ENCODE peak calls at places on chromosomes 16 and 17, in seven cellular contexts. I is ovary, B is OCI-LY7, U is left ventricle myocardium inferior, D is astrocyte of the spinal cord, W is coronary artery, P is SK-N-SH. X is an unnamed sample.

GRCh38 chr17:7610641-7611040 is 4.1 kb downstream of the FXR2 start:
- DNase-seq in I (no peak), B (no peak), U (no peak), D (no peak), W (no peak), P (no peak), X (no peak)

GRCh38 chr17:50218771-50219315 is 17.4 kb upstream of the COL1A1 start:
- DNase-seq in I (no peak), B (no peak), U (no peak), D (peak), W (no peak), P (no peak), X (peak)

GRCh38 chr16:87564524-87564778 is 37.9 kb upstream of the JPH3 start:
- DNase-seq in I (no peak), B (no peak), U (no peak), D (no peak), W (no peak), P (no peak), X (no peak)

GRCh38 chr17:42271277-42271922 is 4.8 kb downstream of the STAT5B start:
- DNase-seq in I (no peak), B (no peak), U (no peak), D (no peak), W (no peak), P (no peak), X (no peak)

GRCh38 chr17:34235389-34236028 is 19.6 kb upstream of the CCL2 start:
- DNase-seq in I (peak), B (no peak), U (peak), D (peak), W (no peak), P (no peak), X (peak)

GRCh38 chr16:47907109-47907508 is 248.7 kb downstream of the ABCC12 start:
- DNase-seq in I (no peak), B (no peak), U (no peak), D (no peak), W (no peak), P (no peak), X (no peak)

GRCh38 chr16:5007256-5007655 is 26.5 kb downstream of the NAGPA start:
- DNase-seq in I (no peak), B (no peak), U (no peak), D (no peak), W (no peak), P (no peak), X (no peak)

GRCh38 chr17:58285422-58285810 is 4.7 kb upstream of the MPO start:
- DNase-seq in I (no peak), B (no peak), U (no peak), D (no peak), W (no peak), P (no peak), X (no peak)

GRCh38 chr16:76900285-76901263 is 290.4 kb upstream of the MON1B start:
- DNase-seq in I (no peak), B (no peak), U (no peak), D (no peak), W (no peak), P (no peak), X (no peak)

GRCh38 chr16:75065149-75065807 is 51.3 kb downstream of the LDHD start:
- DNase-seq in I (no peak), B (no peak), U (no peak), D (no peak), W (no peak), P (no peak), X (no peak)

GRCh38 chr17:33667052-33667509 is 374.0 kb upstream of the ASIC2 start:
- DNase-seq in I (no peak), B (no peak), U (no peak), D (no peak), W (no peak), P (no peak), X (no peak)

GRCh38 chr16:27240948-27241531 is 27.5 kb downstream of the NSMCE1 start:
- DNase-seq in I (no peak), B (no peak), U (no peak), D (peak), W (no peak), P (no peak), X (no peak)

GRCh38 chr17:13851889-13852288 is 217.4 kb upstream of the COX10 start:
- DNase-seq in I (no peak), B (no peak), U (no peak), D (no peak), W (no peak), P (no peak), X (no peak)

GRCh38 chr17:80375186-80375585 is 39.8 kb upstream of the ENDOV start:
- DNase-seq in I (no peak), B (no peak), U (no peak), D (no peak), W (no peak), P (no peak), X (no peak)

GRCh38 chr16:68893710-68894705 is 50.7 kb downstream of the TANGO6 start:
- DNase-seq in I (no peak), B (no peak), U (peak), D (peak), W (no peak), P (no peak), X (no peak)

GRCh38 chr16:85825326-85825725 is 25.8 kb downstream of the COX4I1 start:
- DNase-seq in I (no peak), B (peak), U (no peak), D (no peak), W (no peak), P (no peak), X (no peak)
- TF ChIP-seq CTCF in I (no peak), B (peak), U (no peak), D (peak), W (no peak), P (no peak), X (no peak)

GRCh38 chr16:80577485-80578280 is 36.9 kb downstream of the DYNLRB2 start:
- DNase-seq in I (no peak), B (no peak), U (no peak), D (no peak), W (no peak), P (no peak), X (no peak)

GRCh38 chr16:80585764-80586163 is 45.0 kb downstream of the DYNLRB2 start:
- DNase-seq in I (no peak), B (no peak), U (no peak), D (no peak), W (no peak), P (no peak), X (no peak)

GRCh38 chr16:80576343-80576912 is 35.6 kb downstream of the DYNLRB2 start:
- DNase-seq in I (no peak), B (no peak), U (no peak), D (no peak), W (no peak), P (no peak), X (no peak)

GRCh38 chr16:80583466-80583865 is 42.7 kb downstream of the DYNLRB2 start:
- DNase-seq in I (no peak), B (no peak), U (peak), D (peak), W (no peak), P (no peak), X (no peak)

DNA sequence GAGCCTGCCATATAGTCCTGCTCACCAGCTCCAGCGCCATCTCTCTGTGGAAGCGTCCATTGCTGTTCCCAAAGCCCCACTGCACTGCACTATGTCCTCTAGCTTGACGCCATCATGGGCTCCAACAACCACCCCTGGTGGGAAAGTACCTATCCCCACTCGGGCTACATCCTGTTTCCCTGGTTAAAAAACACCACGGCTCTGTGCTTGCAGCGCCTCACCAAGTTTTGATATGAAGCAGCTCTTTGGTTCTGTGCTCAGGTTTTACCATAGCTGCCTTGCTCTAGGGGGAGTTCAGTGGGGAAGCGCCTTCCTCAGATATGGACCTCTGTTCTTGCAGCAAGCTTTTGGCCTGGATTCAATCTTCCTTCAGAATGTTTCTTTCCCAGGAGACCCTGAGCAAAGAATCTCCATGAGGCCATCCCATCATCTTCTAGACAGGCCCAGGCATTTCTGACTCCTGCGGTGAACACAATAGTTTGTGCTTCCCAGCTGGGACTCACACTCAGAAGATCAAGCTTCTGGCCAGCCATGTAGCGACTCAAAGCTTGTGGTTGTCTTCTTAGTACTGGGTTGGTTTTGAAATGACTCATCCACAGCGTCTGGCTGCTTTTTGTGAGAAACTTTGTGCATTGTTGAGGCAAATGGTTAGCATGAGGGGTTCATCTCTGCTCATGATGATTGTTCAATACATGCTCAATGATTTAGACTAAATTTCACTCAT is 39.5 kb downstream of the DYNLRB2 start:
- DNase-seq in I (no peak), B (no peak), U (no peak), D (peak), W (no peak), P (no peak), X (no peak)
- TF ChIP-seq CTCF in I (no peak), B (no peak), U (no peak), D (no peak), W (no peak), P (no peak), X (no peak)

GRCh38 chr16:53504161-53504663 is 1.2 kb upstream of the AKTIP start:
- DNase-seq in I (peak), B (peak), U (peak), D (peak), W (peak), P (peak), X (peak)
- TF ChIP-seq CTCF in I (no peak), B (peak), U (no peak), D (no peak), W (no peak), P (no peak), X (no peak)

GRCh38 chr16:67844441-67844840 is 2.3 kb upstream of the NUTF2 start:
- DNase-seq in I (no peak), B (peak), U (no peak), D (no peak), W (no peak), P (no peak), X (no peak)
- TF ChIP-seq CTCF in I (no peak), B (no peak), U (peak), D (no peak), W (no peak), P (no peak), X (no peak)

GRCh38 chr17:8629371-8630226 is 926 bp downstream of the MYH10 start:
- DNase-seq in I (peak), B (peak), U (peak), D (peak), W (no peak), P (peak), X (peak)

GRCh38 chr17:8631554-8631877 is 991 bp upstream of the MYH10 start:
- DNase-seq in I (no peak), B (no peak), U (no peak), D (peak), W (no peak), P (no peak), X (no peak)

GRCh38 chr17:8630227-8630801 is at the start of gene MYH10:
- DNase-seq in I (no peak), B (peak), U (no peak), D (no peak), W (no peak), P (no peak), X (no peak)

GRCh38 chr17:8632087-8632486 is 1.6 kb upstream of the MYH10 start:
- DNase-seq in I (no peak), B (peak), U (no peak), D (no peak), W (no peak), P (no peak), X (no peak)

GRCh38 chr17:8630802-8631553 is 453 bp upstream of the MYH10 start:
- DNase-seq in I (peak), B (peak), U (peak), D (peak), W (peak), P (peak), X (peak)
- TF ChIP-seq CTCF in I (peak), B (peak), U (peak), D (no peak), W (no peak), P (peak), X (peak)

GRCh38 chr16:25135239-25135878 is 23.8 kb downstream of the LCMT1 start:
- DNase-seq in I (no peak), B (no peak), U (no peak), D (peak), W (no peak), P (no peak), X (no peak)
- TF ChIP-seq CTCF in I (no peak), B (peak), U (no peak), D (peak), W (no peak), P (peak), X (no peak)

GRCh38 chr16:7313170-7313569 is 19.5 kb upstream of the RBFOX1 start:
- DNase-seq in I (no peak), B (peak), U (no peak), D (no peak), W (no peak), P (peak), X (no peak)
- TF ChIP-seq CTCF in I (no peak), B (peak), U (peak), D (peak), W (peak), P (peak), X (no peak)

DNA sequence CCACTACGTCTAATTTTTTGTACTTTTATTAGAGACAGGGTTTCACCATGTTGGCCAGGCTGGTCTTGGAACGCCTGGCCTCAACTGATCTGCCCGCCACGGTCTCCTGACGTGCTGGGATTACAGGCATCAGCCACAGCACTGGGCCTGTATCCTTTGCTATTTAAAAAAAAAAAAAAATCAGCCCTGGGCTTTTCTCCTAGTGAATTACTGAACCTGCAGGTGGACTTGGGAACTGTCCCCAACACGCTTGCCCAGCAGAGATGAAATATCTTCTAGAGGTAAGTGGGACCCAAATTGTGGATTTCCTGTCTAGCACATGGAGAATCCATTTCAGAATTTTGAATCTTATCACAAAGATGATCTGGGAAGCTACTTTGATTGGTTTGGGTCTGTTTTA is 14.8 kb downstream of the CNOT1 start:
- DNase-seq in I (no peak), B (no peak), U (no peak), D (no peak), W (no peak), P (no peak), X (no peak)
- TF ChIP-seq CTCF in I (no peak), B (no peak), U (no peak), D (no peak), W (no peak), P (no peak), X (no peak)

X was measured in uterus.